ENCODE peak calls at places on chromosomes 5 and 9, in nine cellular contexts. One of them, this sample, is unnamed.

GRCh38 chr9:135790850-135791249 is 88.9 kb downstream of the KCNT1 start:
- DNase-seq in activated T-helper 1 cell treated with Interleukin-2 at 50 U/mL for 16 hours: no peak
- DNase-seq in A172: no peak
- DNase-seq in CD8-positive, alpha-beta memory T cell: no peak
- DNase-seq in KBM-7: no peak
- DNase-seq in trophoblast cell: no peak
- DNase-seq in stomach: no peak
- DNase-seq in head of caudate nucleus: no peak
- DNase-seq in ACHN: no peak
- DNase-seq in this sample: no peak

GRCh38 chr5:169157064-169157463 is 143.9 kb downstream of the SLIT3 start:
- DNase-seq in activated T-helper 1 cell treated with Interleukin-2 at 50 U/mL for 16 hours: no peak
- DNase-seq in A172: no peak
- DNase-seq in CD8-positive, alpha-beta memory T cell: no peak
- DNase-seq in KBM-7: no peak
- DNase-seq in trophoblast cell: no peak
- DNase-seq in stomach: no peak
- DNase-seq in head of caudate nucleus: no peak
- DNase-seq in ACHN: no peak
- DNase-seq in this sample: no peak

GRCh38 chr5:174817610-174818009 is 93.2 kb downstream of the MSX2 start:
- DNase-seq in activated T-helper 1 cell treated with Interleukin-2 at 50 U/mL for 16 hours: no peak
- DNase-seq in A172: no peak
- DNase-seq in CD8-positive, alpha-beta memory T cell: no peak
- DNase-seq in KBM-7: no peak
- DNase-seq in trophoblast cell: no peak
- DNase-seq in stomach: no peak
- DNase-seq in head of caudate nucleus: no peak
- DNase-seq in ACHN: no peak
- DNase-seq in this sample: no peak

GRCh38 chr5:141001466-141001853 is 35.2 kb downstream of the PCDHAC2 start:
- DNase-seq in activated T-helper 1 cell treated with Interleukin-2 at 50 U/mL for 16 hours: no peak
- DNase-seq in A172: peak; percentile 34
- DNase-seq in CD8-positive, alpha-beta memory T cell: no peak
- DNase-seq in KBM-7: no peak
- DNase-seq in trophoblast cell: no peak
- DNase-seq in stomach: no peak
- DNase-seq in head of caudate nucleus: no peak
- DNase-seq in ACHN: no peak
- DNase-seq in this sample: peak; percentile 96

GRCh38 chr9:79387091-79387490 is 184.7 kb upstream of the TLE4 start:
- DNase-seq in activated T-helper 1 cell treated with Interleukin-2 at 50 U/mL for 16 hours: no peak
- DNase-seq in A172: peak; percentile 47
- DNase-seq in CD8-positive, alpha-beta memory T cell: no peak
- DNase-seq in KBM-7: no peak
- DNase-seq in trophoblast cell: no peak
- DNase-seq in stomach: no peak
- DNase-seq in head of caudate nucleus: no peak
- DNase-seq in ACHN: no peak
- DNase-seq in this sample: no peak

GRCh38 chr9:33737811-33738606 is 57.4 kb upstream of the PRSS3 start:
- DNase-seq in activated T-helper 1 cell treated with Interleukin-2 at 50 U/mL for 16 hours: no peak
- DNase-seq in A172: peak; percentile 58
- DNase-seq in CD8-positive, alpha-beta memory T cell: peak; percentile 52
- DNase-seq in KBM-7: peak; percentile 76
- DNase-seq in trophoblast cell: peak; percentile 24
- DNase-seq in stomach: peak; percentile 44
- DNase-seq in head of caudate nucleus: no peak
- DNase-seq in ACHN: peak; percentile 61
- DNase-seq in this sample: peak; percentile 57

GRCh38 chr9:132187006-132187760 is 25.3 kb downstream of the NTNG2 start:
- DNase-seq in activated T-helper 1 cell treated with Interleukin-2 at 50 U/mL for 16 hours: no peak
- DNase-seq in A172: no peak
- DNase-seq in CD8-positive, alpha-beta memory T cell: no peak
- DNase-seq in KBM-7: no peak
- DNase-seq in trophoblast cell: no peak
- DNase-seq in stomach: no peak
- DNase-seq in head of caudate nucleus: no peak
- DNase-seq in ACHN: no peak
- DNase-seq in this sample: no peak

GRCh38 chr9:133470988-133471387 is 7.9 kb downstream of the SLC2A6 start:
- DNase-seq in activated T-helper 1 cell treated with Interleukin-2 at 50 U/mL for 16 hours: no peak
- DNase-seq in A172: no peak
- DNase-seq in CD8-positive, alpha-beta memory T cell: no peak
- DNase-seq in KBM-7: no peak
- DNase-seq in trophoblast cell: no peak
- DNase-seq in stomach: no peak
- DNase-seq in head of caudate nucleus: no peak
- DNase-seq in ACHN: no peak
- DNase-seq in this sample: no peak

GRCh38 chr9:77440057-77440456 is 208.1 kb downstream of the GNA14 start:
- DNase-seq in activated T-helper 1 cell treated with Interleukin-2 at 50 U/mL for 16 hours: no peak
- DNase-seq in A172: peak; percentile 69
- DNase-seq in CD8-positive, alpha-beta memory T cell: no peak
- DNase-seq in KBM-7: peak; percentile 9
- DNase-seq in trophoblast cell: no peak
- DNase-seq in stomach: no peak
- DNase-seq in head of caudate nucleus: peak; percentile 42
- DNase-seq in ACHN: no peak
- DNase-seq in this sample: no peak

GRCh38 chr5:149824115-149824514 is 94.0 kb downstream of the PPARGC1B start:
- DNase-seq in activated T-helper 1 cell treated with Interleukin-2 at 50 U/mL for 16 hours: no peak
- DNase-seq in A172: no peak
- DNase-seq in CD8-positive, alpha-beta memory T cell: no peak
- DNase-seq in KBM-7: no peak
- DNase-seq in trophoblast cell: no peak
- DNase-seq in stomach: no peak
- DNase-seq in head of caudate nucleus: no peak
- DNase-seq in ACHN: no peak
- DNase-seq in this sample: no peak

GRCh38 chr9:20693068-20693467 is 9.0 kb downstream of the FOCAD start:
- DNase-seq in activated T-helper 1 cell treated with Interleukin-2 at 50 U/mL for 16 hours: no peak
- DNase-seq in A172: no peak
- DNase-seq in CD8-positive, alpha-beta memory T cell: no peak
- DNase-seq in KBM-7: no peak
- DNase-seq in trophoblast cell: peak; percentile 3
- DNase-seq in stomach: no peak
- DNase-seq in head of caudate nucleus: no peak
- DNase-seq in ACHN: no peak
- DNase-seq in this sample: no peak

GRCh38 chr5:109218767-109219166 is 191.0 kb downstream of the PJA2 start:
- DNase-seq in activated T-helper 1 cell treated with Interleukin-2 at 50 U/mL for 16 hours: no peak
- DNase-seq in A172: no peak
- DNase-seq in CD8-positive, alpha-beta memory T cell: no peak
- DNase-seq in KBM-7: peak; percentile 5
- DNase-seq in trophoblast cell: no peak
- DNase-seq in stomach: no peak
- DNase-seq in head of caudate nucleus: no peak
- DNase-seq in ACHN: no peak
- DNase-seq in this sample: no peak

GRCh38 chr5:106801554-106801953 is 869.2 kb downstream of the EFNA5 start:
- DNase-seq in activated T-helper 1 cell treated with Interleukin-2 at 50 U/mL for 16 hours: no peak
- DNase-seq in A172: no peak
- DNase-seq in CD8-positive, alpha-beta memory T cell: no peak
- DNase-seq in KBM-7: peak; percentile 27
- DNase-seq in trophoblast cell: no peak
- DNase-seq in stomach: no peak
- DNase-seq in head of caudate nucleus: no peak
- DNase-seq in ACHN: no peak
- DNase-seq in this sample: no peak

GRCh38 chr5:150532996-150533395 is 25.1 kb downstream of the NDST1 start:
- DNase-seq in activated T-helper 1 cell treated with Interleukin-2 at 50 U/mL for 16 hours: no peak
- DNase-seq in A172: no peak
- DNase-seq in CD8-positive, alpha-beta memory T cell: no peak
- DNase-seq in KBM-7: no peak
- DNase-seq in trophoblast cell: no peak
- DNase-seq in stomach: no peak
- DNase-seq in head of caudate nucleus: no peak
- DNase-seq in ACHN: no peak
- DNase-seq in this sample: no peak

GRCh38 chr5:131382407-131383395 is 118.8 kb downstream of the CDC42SE2 start:
- DNase-seq in activated T-helper 1 cell treated with Interleukin-2 at 50 U/mL for 16 hours: peak; percentile 23
- DNase-seq in A172: peak; percentile 84
- DNase-seq in CD8-positive, alpha-beta memory T cell: peak; percentile 72
- DNase-seq in KBM-7: peak; percentile 84
- DNase-seq in trophoblast cell: peak; percentile 43
- DNase-seq in stomach: no peak
- DNase-seq in head of caudate nucleus: no peak
- DNase-seq in ACHN: peak; percentile 74
- DNase-seq in this sample: peak; percentile 78

GRCh38 chr9:37752646-37753488 is 738 bp upstream of the TRMT10B start:
- DNase-seq in activated T-helper 1 cell treated with Interleukin-2 at 50 U/mL for 16 hours: no peak
- DNase-seq in A172: no peak
- DNase-seq in CD8-positive, alpha-beta memory T cell: no peak
- DNase-seq in KBM-7: no peak
- DNase-seq in trophoblast cell: no peak
- DNase-seq in stomach: no peak
- DNase-seq in head of caudate nucleus: no peak
- DNase-seq in ACHN: no peak
- DNase-seq in this sample: no peak

GRCh38 chr9:18717751-18718150 is 243.8 kb downstream of the ADAMTSL1 start:
- DNase-seq in activated T-helper 1 cell treated with Interleukin-2 at 50 U/mL for 16 hours: no peak
- DNase-seq in A172: no peak
- DNase-seq in CD8-positive, alpha-beta memory T cell: no peak
- DNase-seq in KBM-7: no peak
- DNase-seq in trophoblast cell: no peak
- DNase-seq in stomach: no peak
- DNase-seq in head of caudate nucleus: no peak
- DNase-seq in ACHN: no peak
- DNase-seq in this sample: no peak

GRCh38 chr5:148687427-148687826 is 33.1 kb upstream of the HTR4 start:
- DNase-seq in activated T-helper 1 cell treated with Interleukin-2 at 50 U/mL for 16 hours: no peak
- DNase-seq in A172: peak; percentile 55
- DNase-seq in CD8-positive, alpha-beta memory T cell: no peak
- DNase-seq in KBM-7: peak; percentile 58
- DNase-seq in trophoblast cell: peak; percentile 22
- DNase-seq in stomach: no peak
- DNase-seq in head of caudate nucleus: no peak
- DNase-seq in ACHN: peak; percentile 52
- DNase-seq in this sample: no peak

This sample was measured in RWPE1.